ENCODE peak calls at places on chromosomes 7 and 10, in five cellular contexts. One of them, this sample, is unnamed. For H3K9me3, the result is how much of the 10 kb centered on the place peaks cover.

GRCh38 chr7:24703296-24703695 is 54.0 kb downstream of the GSDME start:
- DNase-seq in heart left ventricle: no peak
- DNase-seq in uterus: no peak
- DNase-seq in SK-N-SH: no peak
- DNase-seq in tibial artery: no peak
- DNase-seq in this sample: no peak

GRCh38 chr7:114081606-114082425 is 163.0 kb upstream of the PPP1R3A start:
- DNase-seq in heart left ventricle: no peak
- DNase-seq in uterus: no peak
- DNase-seq in SK-N-SH: peak
- DNase-seq in tibial artery: no peak
- DNase-seq in this sample: no peak

GRCh38 chr7:41268874-41269273 is 434.0 kb downstream of the INHBA start:
- DNase-seq in heart left ventricle: no peak
- DNase-seq in uterus: no peak
- DNase-seq in SK-N-SH: no peak
- DNase-seq in tibial artery: no peak
- DNase-seq in this sample: no peak

GRCh38 chr10:45001382-45002148 is 842 bp downstream of the ZNF22 start:
- DNase-seq in heart left ventricle: peak
- DNase-seq in uterus: peak
- DNase-seq in SK-N-SH: peak
- DNase-seq in tibial artery: peak
- DNase-seq in this sample: no peak

GRCh38 chr10:92075829-92076228 is 152.3 kb downstream of the BTAF1 start:
- DNase-seq in heart left ventricle: no peak
- DNase-seq in uterus: no peak
- DNase-seq in SK-N-SH: no peak
- DNase-seq in tibial artery: no peak
- DNase-seq in this sample: no peak

GRCh38 chr7:144818516-144818915 is 17.3 kb downstream of the TPK1 start:
- DNase-seq in heart left ventricle: no peak
- DNase-seq in uterus: no peak
- DNase-seq in SK-N-SH: no peak
- DNase-seq in tibial artery: no peak
- DNase-seq in this sample: no peak

GRCh38 chr7:21030237-21030636 is 243.6 kb upstream of the SP8 start:
- DNase-seq in heart left ventricle: no peak
- DNase-seq in uterus: no peak
- DNase-seq in SK-N-SH: no peak
- DNase-seq in tibial artery: no peak
- DNase-seq in this sample: no peak

GRCh38 chr10:103492655-103493261 is 747 bp upstream of the NEURL1 start:
- DNase-seq in heart left ventricle: no peak
- DNase-seq in uterus: no peak
- DNase-seq in SK-N-SH: no peak
- DNase-seq in tibial artery: no peak
- DNase-seq in this sample: no peak

GRCh38 chr7:64999165-65000004 is 7.1 kb downstream of the ERV3-1 start:
- DNase-seq in heart left ventricle: no peak
- DNase-seq in uterus: no peak
- DNase-seq in SK-N-SH: no peak
- DNase-seq in tibial artery: peak
- DNase-seq in this sample: no peak

GRCh38 chr7:102897211-102897621 is 15.6 kb upstream of the LRRC17 start:
- DNase-seq in heart left ventricle: no peak
- DNase-seq in uterus: no peak
- DNase-seq in SK-N-SH: peak
- DNase-seq in tibial artery: no peak
- DNase-seq in this sample: no peak

GRCh38 chr7:108372601-108373000 is 83.6 kb downstream of the NRCAM start:
- DNase-seq in heart left ventricle: no peak
- DNase-seq in uterus: no peak
- DNase-seq in SK-N-SH: no peak
- DNase-seq in tibial artery: no peak
- DNase-seq in this sample: no peak

DNA sequence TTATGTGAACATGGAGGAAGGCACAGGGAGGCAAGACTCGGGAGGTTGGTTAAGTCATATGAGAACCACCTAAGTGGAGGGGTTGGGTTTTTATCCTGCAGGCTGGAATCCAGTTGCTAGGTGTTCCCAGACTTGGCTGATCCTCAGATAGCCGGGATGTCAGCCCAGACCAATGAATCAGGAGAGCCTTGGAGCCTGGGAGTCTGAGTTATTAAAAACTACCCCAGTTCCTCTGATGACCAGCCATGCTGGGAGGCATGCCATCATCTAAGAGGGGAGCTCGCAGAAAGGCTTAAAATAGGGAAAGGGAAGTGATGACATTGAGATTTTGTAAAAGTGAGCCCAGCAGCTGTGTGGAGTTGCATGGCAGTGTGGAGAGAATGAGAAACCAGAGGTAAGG is 238.1 kb downstream of the ZNF248 start:
- DNase-seq in heart left ventricle: no peak
- DNase-seq in uterus: peak
- DNase-seq in SK-N-SH: no peak
- DNase-seq in tibial artery: no peak
- DNase-seq in this sample: no peak
- H3K9me3 ChIP-seq in heart left ventricle: under half
- H3K9me3 ChIP-seq in uterus: under half
- H3K9me3 ChIP-seq in SK-N-SH: under half
- H3K9me3 ChIP-seq in tibial artery: under half
- H3K9me3 ChIP-seq in this sample: under half

DNA sequence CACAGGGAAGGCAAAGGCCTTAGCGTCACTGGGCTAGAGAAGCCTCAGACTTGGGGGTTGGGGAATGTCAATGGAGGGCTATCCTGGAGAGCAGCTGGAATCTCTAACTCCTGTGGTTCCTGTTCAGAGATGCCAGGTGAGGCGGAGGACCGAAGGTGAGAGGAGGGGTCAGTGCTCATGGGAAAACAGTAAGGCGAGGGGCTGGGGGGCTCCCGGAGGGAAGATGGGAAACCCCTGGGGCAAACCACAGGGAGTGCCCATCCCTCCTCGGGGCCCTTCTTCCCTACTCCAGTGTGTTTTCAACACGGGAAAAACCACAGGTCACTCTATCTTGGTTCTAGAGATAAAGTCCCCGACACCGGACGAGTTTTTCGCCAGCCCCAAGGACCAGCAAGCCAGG is 3.3 kb downstream of the LRCH4 start:
- DNase-seq in heart left ventricle: no peak
- DNase-seq in uterus: no peak
- DNase-seq in SK-N-SH: no peak
- DNase-seq in tibial artery: no peak
- DNase-seq in this sample: no peak
- H3K4me3 ChIP-seq in heart left ventricle: no peak
- H3K4me3 ChIP-seq in uterus: no peak
- H3K4me3 ChIP-seq in SK-N-SH: no peak
- H3K4me3 ChIP-seq in tibial artery: no peak
- H3K4me3 ChIP-seq in this sample: no peak

GRCh38 chr7:142720140-142720773 is 29.0 kb upstream of the PRSS1 start:
- DNase-seq in heart left ventricle: no peak
- DNase-seq in uterus: no peak
- DNase-seq in SK-N-SH: no peak
- DNase-seq in tibial artery: no peak
- DNase-seq in this sample: no peak

GRCh38 chr7:142718314-142718713 is 31.0 kb upstream of the PRSS1 start:
- DNase-seq in heart left ventricle: no peak
- DNase-seq in uterus: no peak
- DNase-seq in SK-N-SH: no peak
- DNase-seq in tibial artery: no peak
- DNase-seq in this sample: no peak

GRCh38 chr7:142717453-142717852 is 31.8 kb upstream of the PRSS1 start:
- DNase-seq in heart left ventricle: no peak
- DNase-seq in uterus: no peak
- DNase-seq in SK-N-SH: no peak
- DNase-seq in tibial artery: no peak
- DNase-seq in this sample: no peak

GRCh38 chr7:142722289-142722794 is 26.9 kb upstream of the PRSS1 start:
- DNase-seq in heart left ventricle: no peak
- DNase-seq in uterus: no peak
- DNase-seq in SK-N-SH: no peak
- DNase-seq in tibial artery: no peak
- DNase-seq in this sample: no peak

GRCh38 chr7:142720981-142721380 is 28.3 kb upstream of the PRSS1 start:
- DNase-seq in heart left ventricle: no peak
- DNase-seq in uterus: no peak
- DNase-seq in SK-N-SH: no peak
- DNase-seq in tibial artery: no peak
- DNase-seq in this sample: no peak
- H3K9me3 ChIP-seq in heart left ventricle: under half
- H3K9me3 ChIP-seq in uterus: under half
- H3K9me3 ChIP-seq in SK-N-SH: under half
- H3K9me3 ChIP-seq in tibial artery: under half
- H3K9me3 ChIP-seq in this sample: under half

GRCh38 chr7:37182011-37182478 is 266.6 kb downstream of the ELMO1 start:
- DNase-seq in heart left ventricle: peak
- DNase-seq in uterus: peak
- DNase-seq in SK-N-SH: peak
- DNase-seq in tibial artery: peak
- DNase-seq in this sample: peak
- H3K4me3 ChIP-seq in heart left ventricle: no peak
- H3K4me3 ChIP-seq in uterus: no peak
- H3K4me3 ChIP-seq in SK-N-SH: no peak
- H3K4me3 ChIP-seq in tibial artery: no peak
- H3K4me3 ChIP-seq in this sample: no peak

GRCh38 chr7:153324094-153324493 is 564.5 kb downstream of the ACTR3B start:
- DNase-seq in heart left ventricle: no peak
- DNase-seq in uterus: no peak
- DNase-seq in SK-N-SH: no peak
- DNase-seq in tibial artery: no peak
- DNase-seq in this sample: no peak
- H3K9me3 ChIP-seq in heart left ventricle: under half
- H3K9me3 ChIP-seq in uterus: under half
- H3K9me3 ChIP-seq in SK-N-SH: under half
- H3K9me3 ChIP-seq in tibial artery: under half
- H3K9me3 ChIP-seq in this sample: under half

GRCh38 chr7:69624431-69624830 is 26.2 kb downstream of the AUTS2 start:
- DNase-seq in heart left ventricle: no peak
- DNase-seq in uterus: no peak
- DNase-seq in SK-N-SH: peak
- DNase-seq in tibial artery: no peak
- DNase-seq in this sample: no peak

GRCh38 chr7:69622014-69622818 is 23.9 kb downstream of the AUTS2 start:
- DNase-seq in heart left ventricle: no peak
- DNase-seq in uterus: no peak
- DNase-seq in SK-N-SH: peak
- DNase-seq in tibial artery: no peak
- DNase-seq in this sample: no peak

GRCh38 chr7:69622960-69623359 is 24.7 kb downstream of the AUTS2 start:
- DNase-seq in heart left ventricle: no peak
- DNase-seq in uterus: no peak
- DNase-seq in SK-N-SH: no peak
- DNase-seq in tibial artery: no peak
- DNase-seq in this sample: no peak

GRCh38 chr7:69624842-69625637 is 26.8 kb downstream of the AUTS2 start:
- DNase-seq in heart left ventricle: no peak
- DNase-seq in uterus: no peak
- DNase-seq in SK-N-SH: no peak
- DNase-seq in tibial artery: no peak
- DNase-seq in this sample: no peak

GRCh38 chr7:69625798-69626197 is 27.5 kb downstream of the AUTS2 start:
- DNase-seq in heart left ventricle: no peak
- DNase-seq in uterus: no peak
- DNase-seq in SK-N-SH: no peak
- DNase-seq in tibial artery: no peak
- DNase-seq in this sample: no peak
- H3K4me3 ChIP-seq in heart left ventricle: no peak
- H3K4me3 ChIP-seq in uterus: no peak
- H3K4me3 ChIP-seq in SK-N-SH: no peak
- H3K4me3 ChIP-seq in tibial artery: no peak
- H3K4me3 ChIP-seq in this sample: no peak

GRCh38 chr10:98256692-98257091 is 11.3 kb downstream of the LOXL4 start:
- DNase-seq in heart left ventricle: no peak
- DNase-seq in uterus: no peak
- DNase-seq in SK-N-SH: no peak
- DNase-seq in tibial artery: no peak
- DNase-seq in this sample: no peak

GRCh38 chr10:98259606-98260319 is 8.2 kb downstream of the LOXL4 start:
- DNase-seq in heart left ventricle: no peak
- DNase-seq in uterus: no peak
- DNase-seq in SK-N-SH: no peak
- DNase-seq in tibial artery: no peak
- DNase-seq in this sample: no peak

GRCh38 chr10:98257198-98257597 is 10.8 kb downstream of the LOXL4 start:
- DNase-seq in heart left ventricle: no peak
- DNase-seq in uterus: no peak
- DNase-seq in SK-N-SH: no peak
- DNase-seq in tibial artery: no peak
- DNase-seq in this sample: no peak

GRCh38 chr10:98258683-98259454 is 9.1 kb downstream of the LOXL4 start:
- DNase-seq in heart left ventricle: no peak
- DNase-seq in uterus: no peak
- DNase-seq in SK-N-SH: no peak
- DNase-seq in tibial artery: no peak
- DNase-seq in this sample: no peak

GRCh38 chr10:98257961-98258360 is 10.0 kb downstream of the LOXL4 start:
- DNase-seq in heart left ventricle: no peak
- DNase-seq in uterus: no peak
- DNase-seq in SK-N-SH: no peak
- DNase-seq in tibial artery: no peak
- DNase-seq in this sample: no peak
- H3K9me3 ChIP-seq in heart left ventricle: under half
- H3K9me3 ChIP-seq in uterus: under half
- H3K9me3 ChIP-seq in SK-N-SH: under half
- H3K9me3 ChIP-seq in tibial artery: under half
- H3K9me3 ChIP-seq in this sample: under half

GRCh38 chr7:56045796-56046195 is 5.4 kb downstream of the PSPH start:
- DNase-seq in heart left ventricle: no peak
- DNase-seq in uterus: no peak
- DNase-seq in SK-N-SH: no peak
- DNase-seq in tibial artery: no peak
- DNase-seq in this sample: no peak

GRCh38 chr7:56051053-56051338 is 248 bp downstream of the PSPH start:
- DNase-seq in heart left ventricle: no peak
- DNase-seq in uterus: no peak
- DNase-seq in SK-N-SH: no peak
- DNase-seq in tibial artery: no peak
- DNase-seq in this sample: no peak

GRCh38 chr7:56051339-56052191 is at the start of the genes CCT6A and PSPH:
- DNase-seq in heart left ventricle: peak
- DNase-seq in uterus: peak
- DNase-seq in SK-N-SH: peak
- DNase-seq in tibial artery: peak
- DNase-seq in this sample: peak

GRCh38 chr7:56048245-56048644 is 3.0 kb downstream of the PSPH start:
- DNase-seq in heart left ventricle: no peak
- DNase-seq in uterus: no peak
- DNase-seq in SK-N-SH: no peak
- DNase-seq in tibial artery: no peak
- DNase-seq in this sample: no peak

GRCh38 chr7:56046728-56047445 is 4.4 kb downstream of the PSPH start:
- DNase-seq in heart left ventricle: no peak
- DNase-seq in uterus: no peak
- DNase-seq in SK-N-SH: no peak
- DNase-seq in tibial artery: no peak
- DNase-seq in this sample: no peak
- H3K4me3 ChIP-seq in heart left ventricle: no peak
- H3K4me3 ChIP-seq in uterus: no peak
- H3K4me3 ChIP-seq in SK-N-SH: no peak
- H3K4me3 ChIP-seq in tibial artery: no peak
- H3K4me3 ChIP-seq in this sample: no peak